ENCODE peak calls at places on chromosomes 3 and 15, in seven cellular contexts. Y is A549, F is GM12878, V is endothelial cell of umbilical vein, A is H1, I is HepG2, N is HCT116. B is an unnamed sample.

GRCh38 chr3:13011369-13012227 is 61.6 kb downstream of the IQSEC1 start:
- DNase-seq in Y (no peak), F (peak; percentile 92), V (no peak), A (no peak), I (peak; percentile 32), N (no peak), B (peak; percentile 93)

GRCh38 chr15:25690673-25691543 is 172.2 kb downstream of the ATP10A start:
- DNase-seq in Y (no peak), F (no peak), V (no peak), A (no peak), I (no peak), N (no peak), B (no peak)

GRCh38 chr3:62589078-62589477 is 215.7 kb upstream of the FEZF2 start:
- DNase-seq in Y (no peak), F (no peak), V (no peak), A (no peak), I (no peak), N (no peak), B (no peak)

GRCh38 chr15:76336254-76337046 is at the start of gene ISL2:
- DNase-seq in Y (peak; percentile 99), F (peak; percentile 61), V (peak; percentile 60), A (peak; percentile 97), I (peak; percentile 95), N (peak; percentile 94), B (peak; percentile 99)

GRCh38 chr15:55774113-55774970 is 31.4 kb upstream of the PRTG start:
- DNase-seq in Y (peak; percentile 60), F (no peak), V (peak; percentile 44), A (peak; percentile 87), I (peak; percentile 33), N (peak; percentile 40), B (peak; percentile 43)

GRCh38 chr3:51538115-51538458 is 432 bp upstream of the RAD54L2 start:
- DNase-seq in Y (no peak), F (no peak), V (no peak), A (no peak), I (no peak), N (no peak), B (peak; percentile 14)

GRCh38 chr3:133124511-133124910 is 86.3 kb downstream of the TMEM108 start:
- DNase-seq in Y (no peak), F (no peak), V (no peak), A (no peak), I (no peak), N (no peak), B (no peak)

GRCh38 chr3:117486709-117487394 is 777.3 kb downstream of the TUSC7 start:
- DNase-seq in Y (no peak), F (peak; percentile 40), V (no peak), A (no peak), I (no peak), N (no peak), B (no peak)

GRCh38 chr3:100957407-100958100 is 35.7 kb downstream of the ABI3BP start:
- DNase-seq in Y (no peak), F (no peak), V (no peak), A (no peak), I (no peak), N (no peak), B (no peak)

GRCh38 chr3:117892991-117893390 is 1141.7 kb downstream of the IGSF11 start:
- DNase-seq in Y (no peak), F (no peak), V (no peak), A (no peak), I (no peak), N (no peak), B (no peak)

GRCh38 chr3:10964537-10965167 is 27.9 kb upstream of the SLC6A1 start:
- DNase-seq in Y (no peak), F (no peak), V (peak; percentile 15), A (peak; percentile 70), I (no peak), N (no peak), B (peak; percentile 39)

GRCh38 chr15:88898736-88899135 is 3.4 kb upstream of the HAPLN3 start:
- DNase-seq in Y (no peak), F (no peak), V (no peak), A (peak; percentile 58), I (no peak), N (no peak), B (no peak)

GRCh38 chr3:14225421-14225820 is 46.8 kb downstream of the LSM3 start:
- DNase-seq in Y (no peak), F (no peak), V (no peak), A (no peak), I (no peak), N (no peak), B (no peak)

DNA sequence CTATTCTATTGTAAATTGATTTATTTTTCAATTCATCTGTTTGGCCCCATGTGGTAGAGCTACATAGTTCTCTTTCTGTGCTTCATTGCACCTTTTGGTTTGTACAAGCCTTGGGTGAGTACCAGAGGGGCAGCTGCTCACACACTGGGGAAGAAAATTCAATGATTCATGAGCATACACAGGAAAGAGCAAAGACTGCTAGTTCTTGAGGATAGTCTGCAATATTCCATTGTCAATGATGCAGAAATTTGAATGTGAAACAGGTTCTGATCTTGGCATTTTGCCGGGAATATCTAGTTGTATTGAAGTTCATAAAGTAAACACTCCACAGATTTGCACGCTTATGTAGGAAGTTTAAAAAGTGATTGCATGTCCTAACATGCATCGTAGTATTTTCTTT is 304.6 kb downstream of the NAALADL2 start:
- DNase-seq in Y (no peak), F (no peak), V (no peak), A (no peak), I (no peak), N (no peak), B (no peak)
- H3K4me3 ChIP-seq in Y (no peak overlapping the region), F (no peak overlapping the region), V (no peak overlapping the region), A (no peak overlapping the region), I (no peak overlapping the region), N (no peak overlapping the region), B (no peak overlapping the region)

GRCh38 chr3:111594781-111595180 is 365 bp downstream of the ZBED2 start:
- DNase-seq in Y (no peak), F (no peak), V (no peak), A (no peak), I (no peak), N (no peak), B (no peak)

GRCh38 chr3:111598552-111598951 is 3.4 kb upstream of the ZBED2 start:
- DNase-seq in Y (no peak), F (no peak), V (no peak), A (no peak), I (no peak), N (no peak), B (no peak)

GRCh38 chr3:111595239-111595638 is at the start of gene ZBED2:
- DNase-seq in Y (no peak), F (no peak), V (no peak), A (no peak), I (no peak), N (no peak), B (no peak)

GRCh38 chr3:111596328-111596727 is 1.2 kb upstream of the ZBED2 start:
- DNase-seq in Y (no peak), F (no peak), V (no peak), A (no peak), I (no peak), N (no peak), B (no peak)

GRCh38 chr3:111598139-111598538 is 3.0 kb upstream of the ZBED2 start:
- DNase-seq in Y (no peak), F (no peak), V (no peak), A (no peak), I (no peak), N (no peak), B (no peak)
- TF ChIP-seq MAX in Y (no peak), F (no peak), V (no peak), A (no peak), I (no peak), N (no peak), B (no peak)

GRCh38 chr3:114384558-114384903 is 90.7 kb downstream of the TIGIT start:
- DNase-seq in Y (no peak), F (no peak), V (no peak), A (no peak), I (no peak), N (no peak), B (no peak)

GRCh38 chr3:114389156-114389555 is 95.3 kb downstream of the TIGIT start:
- DNase-seq in Y (no peak), F (no peak), V (no peak), A (no peak), I (no peak), N (no peak), B (no peak)

GRCh38 chr3:114379266-114379665 is 85.4 kb downstream of the TIGIT start:
- DNase-seq in Y (no peak), F (no peak), V (no peak), A (no peak), I (no peak), N (no peak), B (no peak)

GRCh38 chr3:114380233-114380645 is 86.4 kb downstream of the TIGIT start:
- DNase-seq in Y (peak; percentile 6), F (no peak), V (no peak), A (no peak), I (no peak), N (peak; percentile 44), B (no peak)

DNA sequence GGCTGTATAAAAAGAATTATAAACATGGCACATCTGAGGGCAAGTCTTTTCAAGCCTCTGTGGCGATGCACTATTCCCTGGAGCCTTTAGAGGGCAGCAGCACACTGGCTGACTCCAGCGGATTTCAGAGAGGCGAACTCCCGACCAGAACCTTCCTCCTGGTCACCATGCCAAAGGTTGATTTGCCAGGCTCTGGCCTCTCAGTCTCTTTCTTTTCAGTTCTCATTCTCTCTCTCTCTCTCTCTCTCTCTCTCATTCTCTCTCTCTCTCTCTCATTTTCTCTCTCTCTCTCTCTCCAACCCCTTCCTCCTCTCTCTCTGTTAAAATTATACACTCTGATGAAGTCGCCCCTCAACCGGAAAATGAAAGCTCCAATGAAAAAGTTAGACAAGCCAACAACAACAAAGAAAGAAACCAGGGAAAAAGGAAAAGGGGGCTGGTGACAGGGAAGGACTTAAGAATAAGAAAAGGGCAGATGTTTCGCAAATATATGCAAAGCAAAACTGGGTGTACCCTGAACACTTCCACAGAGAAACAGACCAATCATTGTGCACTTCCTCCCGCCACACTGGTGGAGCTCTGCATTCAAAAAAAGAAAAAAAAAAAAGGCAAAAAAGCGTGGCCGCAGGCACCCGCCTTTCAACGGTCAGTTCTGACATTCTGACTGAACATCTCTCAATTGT is 90.2 kb downstream of the TIGIT start:
- DNase-seq in Y (peak; percentile 72), F (peak; percentile 25), V (peak; percentile 81), A (peak; percentile 82), I (peak; percentile 60), N (peak; percentile 47), B (peak; percentile 63)
- H3K4me3 ChIP-seq in Y (no peak overlapping the region), F (no peak overlapping the region), V (peak overlapping the region; percentile 42), A (no peak overlapping the region), I (no peak overlapping the region), N (no peak overlapping the region), B (no peak overlapping the region)

GRCh38 chr3:38165722-38166387 is 518 bp downstream of the OXSR1 start:
- DNase-seq in Y (peak; percentile 62), F (no peak), V (no peak), A (no peak), I (peak; percentile 31), N (no peak), B (no peak)

GRCh38 chr3:38168151-38168987 is 3.0 kb downstream of the OXSR1 start:
- DNase-seq in Y (no peak), F (no peak), V (no peak), A (no peak), I (no peak), N (no peak), B (no peak)

GRCh38 chr3:38163117-38163870 is 2.0 kb upstream of the OXSR1 start:
- DNase-seq in Y (peak; percentile 53), F (no peak), V (no peak), A (no peak), I (peak; percentile 41), N (no peak), B (peak; percentile 47)

GRCh38 chr3:38164966-38165721 is at the start of gene OXSR1:
- DNase-seq in Y (peak; percentile 100), F (peak; percentile 100), V (peak; percentile 100), A (peak; percentile 98), I (peak; percentile 99), N (peak; percentile 100), B (peak; percentile 100)

GRCh38 chr3:38164136-38164965 is 986 bp upstream of the OXSR1 start:
- DNase-seq in Y (no peak), F (no peak), V (no peak), A (no peak), I (no peak), N (no peak), B (no peak)
- TF ChIP-seq MAX in Y (no peak), F (no peak), V (no peak), A (no peak), I (no peak), N (no peak), B (no peak)

B was measured in NB4.